ENCODE peak calls at places on chromosome 6, in six cellular contexts. One of them, this sample, is unnamed.

GRCh38 chr6:154638369-154638768 is 94.8 kb upstream of the SCAF8 start:
- DNase-seq in A549: no peak
- DNase-seq in K562: no peak
- DNase-seq in endothelial cell of umbilical vein: peak
- DNase-seq in HepG2: no peak
- DNase-seq in GM12878: no peak
- DNase-seq in this sample: no peak

GRCh38 chr6:125950293-125950692 is 6.3 kb upstream of the HINT3 start:
- DNase-seq in A549: peak
- DNase-seq in K562: peak
- DNase-seq in endothelial cell of umbilical vein: no peak
- DNase-seq in HepG2: no peak
- DNase-seq in GM12878: no peak
- DNase-seq in this sample: peak

GRCh38 chr6:14476793-14477531 is 359.4 kb downstream of the CD83 start:
- DNase-seq in A549: peak
- DNase-seq in K562: peak
- DNase-seq in endothelial cell of umbilical vein: no peak
- DNase-seq in HepG2: no peak
- DNase-seq in GM12878: no peak
- DNase-seq in this sample: no peak

GRCh38 chr6:3837781-3838180 is 11.4 kb upstream of the FAM50B start:
- DNase-seq in A549: no peak
- DNase-seq in K562: no peak
- DNase-seq in endothelial cell of umbilical vein: no peak
- DNase-seq in HepG2: no peak
- DNase-seq in GM12878: no peak
- DNase-seq in this sample: no peak

GRCh38 chr6:39891976-39892375 is 42.3 kb downstream of the MOCS1 start:
- DNase-seq in A549: no peak
- DNase-seq in K562: no peak
- DNase-seq in endothelial cell of umbilical vein: no peak
- DNase-seq in HepG2: no peak
- DNase-seq in GM12878: no peak
- DNase-seq in this sample: no peak

GRCh38 chr6:7650876-7651275 is 60.9 kb downstream of the SNRNP48 start:
- DNase-seq in A549: no peak
- DNase-seq in K562: no peak
- DNase-seq in endothelial cell of umbilical vein: no peak
- DNase-seq in HepG2: no peak
- DNase-seq in GM12878: no peak
- DNase-seq in this sample: no peak

GRCh38 chr6:168649209-168649608 is 208.2 kb downstream of the SMOC2 start:
- DNase-seq in A549: no peak
- DNase-seq in K562: no peak
- DNase-seq in endothelial cell of umbilical vein: no peak
- DNase-seq in HepG2: no peak
- DNase-seq in GM12878: no peak
- DNase-seq in this sample: no peak

GRCh38 chr6:30124391-30124790 is 11.5 kb upstream of the TRIM31 start:
- DNase-seq in A549: no peak
- DNase-seq in K562: no peak
- DNase-seq in endothelial cell of umbilical vein: no peak
- DNase-seq in HepG2: no peak
- DNase-seq in GM12878: no peak
- DNase-seq in this sample: no peak

GRCh38 chr6:99495466-99495865 is 19.8 kb downstream of the USP45 start:
- DNase-seq in A549: no peak
- DNase-seq in K562: no peak
- DNase-seq in endothelial cell of umbilical vein: no peak
- DNase-seq in HepG2: no peak
- DNase-seq in GM12878: no peak
- DNase-seq in this sample: no peak

GRCh38 chr6:131383421-131384411 is 189.3 kb upstream of the ARG1 start:
- DNase-seq in A549: no peak
- DNase-seq in K562: no peak
- DNase-seq in endothelial cell of umbilical vein: no peak
- DNase-seq in HepG2: no peak
- DNase-seq in GM12878: no peak
- DNase-seq in this sample: no peak

GRCh38 chr6:6851059-6851658 is 256.6 kb upstream of the RREB1 start:
- DNase-seq in A549: peak
- DNase-seq in K562: peak
- DNase-seq in endothelial cell of umbilical vein: peak
- DNase-seq in HepG2: peak
- DNase-seq in GM12878: no peak
- DNase-seq in this sample: no peak

GRCh38 chr6:13142611-13143010 is 185.7 kb downstream of the TBC1D7 start:
- DNase-seq in A549: no peak
- DNase-seq in K562: no peak
- DNase-seq in endothelial cell of umbilical vein: no peak
- DNase-seq in HepG2: no peak
- DNase-seq in GM12878: no peak
- DNase-seq in this sample: no peak

GRCh38 chr6:44073612-44074382 is 53.5 kb downstream of the MRPL14 start:
- DNase-seq in A549: no peak
- DNase-seq in K562: peak
- DNase-seq in endothelial cell of umbilical vein: no peak
- DNase-seq in HepG2: no peak
- DNase-seq in GM12878: no peak
- DNase-seq in this sample: peak

GRCh38 chr6:33790306-33790855 is 1.5 kb upstream of the LEMD2 start:
- DNase-seq in A549: no peak
- DNase-seq in K562: no peak
- DNase-seq in endothelial cell of umbilical vein: no peak
- DNase-seq in HepG2: no peak
- DNase-seq in GM12878: no peak
- DNase-seq in this sample: no peak

GRCh38 chr6:13916230-13916944 is 8.4 kb upstream of the RNF182 start:
- DNase-seq in A549: no peak
- DNase-seq in K562: peak
- DNase-seq in endothelial cell of umbilical vein: no peak
- DNase-seq in HepG2: no peak
- DNase-seq in GM12878: no peak
- DNase-seq in this sample: peak

GRCh38 chr6:122726649-122727048 is 52.9 kb upstream of the FABP7 start:
- DNase-seq in A549: peak
- DNase-seq in K562: peak
- DNase-seq in endothelial cell of umbilical vein: peak
- DNase-seq in HepG2: peak
- DNase-seq in GM12878: no peak
- DNase-seq in this sample: peak

GRCh38 chr6:67615796-67616195 is 1019.3 kb upstream of the ADGRB3 start:
- DNase-seq in A549: no peak
- DNase-seq in K562: no peak
- DNase-seq in endothelial cell of umbilical vein: no peak
- DNase-seq in HepG2: no peak
- DNase-seq in GM12878: no peak
- DNase-seq in this sample: no peak

GRCh38 chr6:165652766-165653165 is 10.3 kb downstream of the PDE10A start:
- DNase-seq in A549: no peak
- DNase-seq in K562: no peak
- DNase-seq in endothelial cell of umbilical vein: no peak
- DNase-seq in HepG2: no peak
- DNase-seq in GM12878: no peak
- DNase-seq in this sample: no peak

GRCh38 chr6:38150681-38151296 is 331.3 kb downstream of the ZFAND3 start:
- DNase-seq in A549: no peak
- DNase-seq in K562: no peak
- DNase-seq in endothelial cell of umbilical vein: no peak
- DNase-seq in HepG2: no peak
- DNase-seq in GM12878: no peak
- DNase-seq in this sample: no peak

GRCh38 chr6:140979642-140980091 is 1153.1 kb upstream of the GJE1 start:
- DNase-seq in A549: no peak
- DNase-seq in K562: no peak
- DNase-seq in endothelial cell of umbilical vein: peak
- DNase-seq in HepG2: no peak
- DNase-seq in GM12878: no peak
- DNase-seq in this sample: no peak

GRCh38 chr6:33296797-33297405 is 1.8 kb downstream of the RGL2 start:
- DNase-seq in A549: no peak
- DNase-seq in K562: no peak
- DNase-seq in endothelial cell of umbilical vein: no peak
- DNase-seq in HepG2: no peak
- DNase-seq in GM12878: no peak
- DNase-seq in this sample: no peak

GRCh38 chr6:75205776-75206334 is at the start of gene COL12A1:
- DNase-seq in A549: peak
- DNase-seq in K562: no peak
- DNase-seq in endothelial cell of umbilical vein: peak
- DNase-seq in HepG2: no peak
- DNase-seq in GM12878: no peak
- DNase-seq in this sample: no peak

GRCh38 chr6:75207211-75207984 is 1.5 kb upstream of the COL12A1 start:
- DNase-seq in A549: no peak
- DNase-seq in K562: no peak
- DNase-seq in endothelial cell of umbilical vein: peak
- DNase-seq in HepG2: no peak
- DNase-seq in GM12878: no peak
- DNase-seq in this sample: no peak

GRCh38 chr6:75204222-75204958 is 1.5 kb downstream of the COL12A1 start:
- DNase-seq in A549: peak
- DNase-seq in K562: peak
- DNase-seq in endothelial cell of umbilical vein: peak
- DNase-seq in HepG2: peak
- DNase-seq in GM12878: no peak
- DNase-seq in this sample: peak

GRCh38 chr6:75204959-75205775 is 686 bp downstream of the COL12A1 start:
- DNase-seq in A549: peak
- DNase-seq in K562: no peak
- DNase-seq in endothelial cell of umbilical vein: peak
- DNase-seq in HepG2: no peak
- DNase-seq in GM12878: no peak
- DNase-seq in this sample: no peak

GRCh38 chr6:75206338-75207210 is 721 bp upstream of the COL12A1 start:
- DNase-seq in A549: no peak
- DNase-seq in K562: no peak
- DNase-seq in endothelial cell of umbilical vein: peak
- DNase-seq in HepG2: no peak
- DNase-seq in GM12878: no peak
- DNase-seq in this sample: no peak
- H3K4me3 ChIP-seq in A549: peak
- H3K4me3 ChIP-seq in K562: no peak
- H3K4me3 ChIP-seq in endothelial cell of umbilical vein: peak
- H3K4me3 ChIP-seq in HepG2: peak
- H3K4me3 ChIP-seq in GM12878: no peak
- H3K4me3 ChIP-seq in this sample: no peak

GRCh38 chr6:107572886-107573285 is 83.0 kb downstream of the SOBP start:
- DNase-seq in A549: no peak
- DNase-seq in K562: no peak
- DNase-seq in endothelial cell of umbilical vein: no peak
- DNase-seq in HepG2: no peak
- DNase-seq in GM12878: no peak
- DNase-seq in this sample: no peak

GRCh38 chr6:107578642-107579332 is 88.9 kb downstream of the SOBP start:
- DNase-seq in A549: no peak
- DNase-seq in K562: no peak
- DNase-seq in endothelial cell of umbilical vein: no peak
- DNase-seq in HepG2: no peak
- DNase-seq in GM12878: no peak
- DNase-seq in this sample: no peak

GRCh38 chr6:107574856-107575255 is 84.9 kb downstream of the SOBP start:
- DNase-seq in A549: no peak
- DNase-seq in K562: no peak
- DNase-seq in endothelial cell of umbilical vein: no peak
- DNase-seq in HepG2: no peak
- DNase-seq in GM12878: no peak
- DNase-seq in this sample: no peak

GRCh38 chr6:107579413-107579812 is 89.5 kb downstream of the SOBP start:
- DNase-seq in A549: no peak
- DNase-seq in K562: no peak
- DNase-seq in endothelial cell of umbilical vein: no peak
- DNase-seq in HepG2: no peak
- DNase-seq in GM12878: no peak
- DNase-seq in this sample: no peak

DNA sequence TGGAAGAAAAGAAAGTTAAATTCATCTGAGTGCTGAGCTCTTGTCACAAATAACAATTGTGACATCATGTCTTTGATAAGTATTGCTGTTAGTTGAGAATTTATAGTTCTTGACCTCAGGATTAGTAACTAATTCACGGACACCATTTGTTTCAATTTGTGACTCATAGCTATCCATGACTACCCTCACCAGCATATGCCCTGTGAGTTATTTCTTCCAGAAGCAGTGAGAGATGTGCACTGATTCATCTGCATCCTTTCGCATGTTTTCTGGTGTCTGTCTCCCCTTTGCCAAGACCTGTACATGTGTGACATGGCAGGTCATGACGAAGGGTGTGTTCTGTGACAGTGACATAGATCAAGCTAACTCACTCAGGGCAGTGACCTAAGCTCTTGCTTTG is 86.9 kb downstream of the SOBP start:
- DNase-seq in A549: peak
- DNase-seq in K562: no peak
- DNase-seq in endothelial cell of umbilical vein: peak
- DNase-seq in HepG2: no peak
- DNase-seq in GM12878: no peak
- DNase-seq in this sample: no peak
- TF ChIP-seq MYC in A549: no peak
- TF ChIP-seq MYC in K562: no peak
- TF ChIP-seq MYC in endothelial cell of umbilical vein: no peak
- TF ChIP-seq MYC in HepG2: no peak
- TF ChIP-seq MYC in GM12878: no peak
- TF ChIP-seq MYC in this sample: no peak

GRCh38 chr6:142155895-142156757 is 9.1 kb downstream of the VTA1 start:
- DNase-seq in A549: peak
- DNase-seq in K562: peak
- DNase-seq in endothelial cell of umbilical vein: peak
- DNase-seq in HepG2: peak
- DNase-seq in GM12878: no peak
- DNase-seq in this sample: peak
- TF ChIP-seq CTCF in A549: peak
- TF ChIP-seq CTCF in K562: peak
- TF ChIP-seq CTCF in endothelial cell of umbilical vein: peak
- TF ChIP-seq CTCF in HepG2: peak
- TF ChIP-seq CTCF in GM12878: peak
- TF ChIP-seq CTCF in this sample: no peak

DNA sequence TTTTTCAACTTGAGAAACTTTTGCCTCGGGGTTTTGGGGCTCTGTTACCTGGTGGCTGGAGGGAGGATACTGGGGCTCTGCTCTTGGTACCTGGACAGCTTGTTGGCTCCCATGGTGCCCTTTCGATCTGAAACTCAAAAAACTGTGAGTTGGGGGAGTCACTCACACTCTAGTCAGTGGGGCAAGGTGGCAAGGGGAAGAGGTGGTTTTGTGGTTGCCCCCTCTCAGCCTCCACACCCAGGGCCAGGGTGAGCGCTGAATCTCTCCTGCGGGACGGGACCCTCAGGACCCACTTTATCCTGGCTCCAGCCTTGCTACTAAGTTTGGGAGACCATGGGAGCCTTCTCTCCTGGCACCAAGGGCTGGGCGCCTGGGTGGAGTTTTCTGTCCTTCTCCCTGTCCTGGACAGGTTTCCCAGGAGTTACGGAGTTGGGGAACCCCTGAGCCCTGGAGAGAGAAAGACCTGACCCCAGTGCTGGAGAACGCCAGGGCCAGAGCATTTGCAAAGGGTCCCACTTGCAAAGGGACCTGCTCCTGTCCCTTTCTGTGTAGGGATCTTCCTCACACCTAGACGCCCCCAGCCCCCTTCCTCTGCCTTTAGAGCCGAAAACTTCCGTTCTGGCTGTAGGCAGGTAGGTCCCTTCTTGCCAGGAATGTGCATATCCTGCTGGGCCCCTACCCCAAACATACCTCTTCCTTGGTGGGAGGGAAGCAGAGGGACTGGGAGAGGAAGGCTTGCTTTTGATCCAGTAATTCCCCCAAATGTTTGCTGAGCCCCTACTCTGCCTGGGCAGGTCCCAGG is 2.9 kb downstream of the FOXP4 start:
- DNase-seq in A549: no peak
- DNase-seq in K562: no peak
- DNase-seq in endothelial cell of umbilical vein: no peak
- DNase-seq in HepG2: no peak
- DNase-seq in GM12878: no peak
- DNase-seq in this sample: no peak
- H3K4me3 ChIP-seq in A549: no peak
- H3K4me3 ChIP-seq in K562: no peak
- H3K4me3 ChIP-seq in endothelial cell of umbilical vein: no peak
- H3K4me3 ChIP-seq in HepG2: peak
- H3K4me3 ChIP-seq in GM12878: peak
- H3K4me3 ChIP-seq in this sample: no peak

This sample was measured in NB4.